ENCODE peak calls at places on chromosomes 1 and 21, in nine cellular contexts. One of them, this sample, is unnamed.

GRCh38 chr1:18079941-18080340 is 27.7 kb upstream of the IGSF21 start:
- DNase-seq in fibroblast of lung: no peak
- DNase-seq in coronary artery: no peak
- DNase-seq in colonic mucosa: no peak
- DNase-seq in gastrocnemius medialis: no peak
- DNase-seq in AG09309: no peak
- DNase-seq in heart left ventricle: no peak
- DNase-seq in body of pancreas: no peak
- DNase-seq in spleen: peak
- DNase-seq in this sample: no peak

GRCh38 chr21:33655591-33656221 is 13.4 kb downstream of the ITSN1 start:
- DNase-seq in heart left ventricle: no peak
- DNase-seq in spleen: no peak
- DNase-seq in gastrocnemius medialis: no peak
- DNase-seq in fibroblast of lung: peak
- DNase-seq in body of pancreas: peak
- DNase-seq in AG09309: no peak
- DNase-seq in coronary artery: no peak
- DNase-seq in colonic mucosa: peak
- DNase-seq in this sample: peak

GRCh38 chr1:203359010-203359571 is 8.2 kb upstream of the FMOD start:
- DNase-seq in spleen: no peak
- DNase-seq in AG09309: no peak
- DNase-seq in body of pancreas: peak
- DNase-seq in fibroblast of lung: peak
- DNase-seq in coronary artery: no peak
- DNase-seq in colonic mucosa: no peak
- DNase-seq in heart left ventricle: no peak
- DNase-seq in gastrocnemius medialis: peak
- DNase-seq in this sample: no peak

GRCh38 chr1:209106861-209107260 is 476.7 kb upstream of the CAMK1G start:
- DNase-seq in colonic mucosa: no peak
- DNase-seq in heart left ventricle: no peak
- DNase-seq in coronary artery: no peak
- DNase-seq in AG09309: no peak
- DNase-seq in body of pancreas: no peak
- DNase-seq in gastrocnemius medialis: no peak
- DNase-seq in fibroblast of lung: no peak
- DNase-seq in spleen: no peak
- DNase-seq in this sample: no peak

GRCh38 chr1:162230096-162230495 is 146.6 kb downstream of the SPATA46 start:
- DNase-seq in fibroblast of lung: peak
- DNase-seq in spleen: no peak
- DNase-seq in AG09309: no peak
- DNase-seq in body of pancreas: peak
- DNase-seq in coronary artery: no peak
- DNase-seq in gastrocnemius medialis: no peak
- DNase-seq in colonic mucosa: no peak
- DNase-seq in heart left ventricle: no peak
- DNase-seq in this sample: no peak

GRCh38 chr1:14954210-14954609 is 199.3 kb upstream of the TMEM51 start:
- DNase-seq in colonic mucosa: no peak
- DNase-seq in heart left ventricle: no peak
- DNase-seq in gastrocnemius medialis: no peak
- DNase-seq in AG09309: no peak
- DNase-seq in coronary artery: no peak
- DNase-seq in fibroblast of lung: peak
- DNase-seq in spleen: no peak
- DNase-seq in body of pancreas: no peak
- DNase-seq in this sample: no peak

GRCh38 chr1:240235521-240236288 is 144.0 kb downstream of the FMN2 start:
- DNase-seq in colonic mucosa: no peak
- DNase-seq in spleen: no peak
- DNase-seq in gastrocnemius medialis: no peak
- DNase-seq in body of pancreas: no peak
- DNase-seq in coronary artery: no peak
- DNase-seq in fibroblast of lung: no peak
- DNase-seq in AG09309: peak
- DNase-seq in heart left ventricle: no peak
- DNase-seq in this sample: no peak

GRCh38 chr1:53549781-53550180 is 90.6 kb downstream of the DMRTB1 start:
- DNase-seq in spleen: peak
- DNase-seq in gastrocnemius medialis: peak
- DNase-seq in fibroblast of lung: no peak
- DNase-seq in coronary artery: no peak
- DNase-seq in colonic mucosa: no peak
- DNase-seq in body of pancreas: peak
- DNase-seq in AG09309: no peak
- DNase-seq in heart left ventricle: peak
- DNase-seq in this sample: no peak

GRCh38 chr1:100703716-100704115 is 15.8 kb upstream of the VCAM1 start:
- DNase-seq in coronary artery: no peak
- DNase-seq in colonic mucosa: no peak
- DNase-seq in gastrocnemius medialis: no peak
- DNase-seq in fibroblast of lung: no peak
- DNase-seq in heart left ventricle: no peak
- DNase-seq in body of pancreas: no peak
- DNase-seq in spleen: no peak
- DNase-seq in AG09309: peak
- DNase-seq in this sample: no peak

GRCh38 chr1:172230526-172230925 is 190.0 kb upstream of the C1orf105 start:
- DNase-seq in spleen: no peak
- DNase-seq in AG09309: no peak
- DNase-seq in coronary artery: no peak
- DNase-seq in heart left ventricle: no peak
- DNase-seq in gastrocnemius medialis: no peak
- DNase-seq in body of pancreas: no peak
- DNase-seq in fibroblast of lung: no peak
- DNase-seq in colonic mucosa: no peak
- DNase-seq in this sample: no peak

DNA sequence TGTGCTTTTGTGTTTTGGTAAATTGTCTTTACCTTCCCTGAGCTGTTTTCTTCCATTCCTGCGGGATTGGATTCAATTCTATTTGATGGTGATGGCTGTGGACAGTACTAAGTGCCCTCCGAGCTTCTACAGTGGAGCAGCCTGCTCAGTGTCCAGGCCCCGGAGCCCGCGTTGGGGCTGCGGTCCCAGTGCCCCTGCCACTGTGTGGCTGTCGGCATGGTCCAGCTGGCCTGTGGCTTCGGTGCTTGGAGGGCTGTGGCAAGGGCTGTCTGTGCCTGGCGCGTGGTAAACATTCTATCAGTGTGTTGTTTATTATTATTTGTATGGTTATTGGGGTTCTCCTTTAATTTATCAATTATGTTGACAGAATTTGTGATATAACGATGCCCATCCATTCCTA is 109.1 kb upstream of the COL6A1 start:
- DNase-seq in body of pancreas: no peak
- DNase-seq in spleen: peak
- DNase-seq in colonic mucosa: no peak
- DNase-seq in heart left ventricle: no peak
- DNase-seq in coronary artery: no peak
- DNase-seq in AG09309: no peak
- DNase-seq in fibroblast of lung: no peak
- DNase-seq in gastrocnemius medialis: no peak
- DNase-seq in this sample: no peak
- TF ChIP-seq CTCF in body of pancreas: no peak
- TF ChIP-seq CTCF in spleen: no peak
- TF ChIP-seq CTCF in colonic mucosa: no peak
- TF ChIP-seq CTCF in heart left ventricle: no peak
- TF ChIP-seq CTCF in coronary artery: no peak
- TF ChIP-seq CTCF in AG09309: no peak
- TF ChIP-seq CTCF in fibroblast of lung: no peak
- TF ChIP-seq CTCF in gastrocnemius medialis: no peak
- TF ChIP-seq CTCF in this sample: no peak

DNA sequence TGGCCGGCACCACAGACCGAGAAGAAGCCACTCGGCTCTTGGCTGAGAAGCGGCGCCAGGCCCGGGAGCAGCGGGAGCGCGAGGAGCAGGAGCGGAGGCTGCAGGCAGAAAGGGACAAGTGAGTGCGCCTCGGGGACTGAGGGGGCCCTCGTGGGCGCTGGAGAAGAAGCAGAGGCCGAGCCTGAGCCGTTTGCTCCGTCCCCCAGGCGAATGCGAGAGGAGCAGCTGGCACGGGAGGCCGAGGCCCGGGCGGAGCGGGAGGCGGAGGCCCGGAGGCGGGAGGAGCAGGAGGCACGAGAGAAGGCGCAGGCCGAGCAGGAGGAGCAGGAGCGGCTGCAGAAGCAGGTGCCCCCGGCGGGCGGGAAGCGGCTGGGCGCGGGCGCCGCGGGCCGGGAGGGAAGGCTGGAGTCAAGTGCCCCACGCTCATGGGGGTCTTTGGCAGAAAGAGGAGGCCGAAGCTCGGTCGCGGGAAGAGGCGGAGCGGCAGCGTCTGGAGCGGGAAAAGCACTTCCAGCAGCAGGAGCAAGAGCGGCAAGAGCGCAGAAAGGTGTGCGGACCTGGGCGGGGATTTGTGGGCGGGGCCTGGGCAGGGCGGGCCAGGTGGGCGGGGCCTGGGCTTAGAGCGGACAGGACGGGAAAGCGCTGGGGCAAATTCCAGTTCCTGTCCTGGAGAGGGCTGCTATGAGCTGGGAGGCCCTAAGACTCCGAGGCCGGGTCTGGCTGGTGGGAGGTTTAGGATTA is 22.7 kb downstream of the MAP7D1 start:
- DNase-seq in gastrocnemius medialis: no peak
- DNase-seq in heart left ventricle: no peak
- DNase-seq in spleen: no peak
- DNase-seq in colonic mucosa: peak
- DNase-seq in coronary artery: no peak
- DNase-seq in body of pancreas: peak
- DNase-seq in fibroblast of lung: no peak
- DNase-seq in AG09309: no peak
- DNase-seq in this sample: no peak
- H3K4me3 ChIP-seq in gastrocnemius medialis: no peak
- H3K4me3 ChIP-seq in heart left ventricle: no peak
- H3K4me3 ChIP-seq in spleen: no peak
- H3K4me3 ChIP-seq in colonic mucosa: peak
- H3K4me3 ChIP-seq in coronary artery: no peak
- H3K4me3 ChIP-seq in body of pancreas: no peak
- H3K4me3 ChIP-seq in fibroblast of lung: no peak
- H3K4me3 ChIP-seq in AG09309: no peak
- H3K4me3 ChIP-seq in this sample: no peak

GRCh38 chr1:47432071-47433036 is 5.5 kb upstream of the FOXD2 start:
- DNase-seq in spleen: peak
- DNase-seq in gastrocnemius medialis: peak
- DNase-seq in colonic mucosa: peak
- DNase-seq in AG09309: no peak
- DNase-seq in heart left ventricle: peak
- DNase-seq in coronary artery: no peak
- DNase-seq in body of pancreas: peak
- DNase-seq in fibroblast of lung: peak
- DNase-seq in this sample: peak
- TF ChIP-seq CTCF in spleen: peak
- TF ChIP-seq CTCF in gastrocnemius medialis: peak
- TF ChIP-seq CTCF in colonic mucosa: peak
- TF ChIP-seq CTCF in AG09309: peak
- TF ChIP-seq CTCF in heart left ventricle: peak
- TF ChIP-seq CTCF in coronary artery: no peak
- TF ChIP-seq CTCF in body of pancreas: peak
- TF ChIP-seq CTCF in fibroblast of lung: peak
- TF ChIP-seq CTCF in this sample: peak

DNA sequence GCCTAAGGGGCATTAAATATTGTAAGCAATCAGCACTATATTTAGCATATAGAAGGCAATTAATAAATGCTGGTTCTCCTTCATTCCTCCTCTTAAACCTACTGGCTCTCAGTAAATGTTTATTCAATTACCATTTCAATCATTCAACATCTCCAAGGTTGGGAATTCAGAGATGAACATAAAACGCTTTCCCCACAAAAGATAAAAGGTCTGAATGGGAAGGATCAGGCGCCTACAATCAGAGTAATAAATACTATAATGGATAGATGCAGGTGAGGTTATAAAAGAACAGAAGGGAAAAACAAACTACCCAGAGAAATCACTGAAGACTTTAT is 407 bp upstream of the KTI12 start:
- DNase-seq in heart left ventricle: no peak
- DNase-seq in body of pancreas: no peak
- DNase-seq in spleen: no peak
- DNase-seq in fibroblast of lung: no peak
- DNase-seq in colonic mucosa: no peak
- DNase-seq in gastrocnemius medialis: no peak
- DNase-seq in AG09309: no peak
- DNase-seq in coronary artery: no peak
- DNase-seq in this sample: no peak
- H3K4me3 ChIP-seq in heart left ventricle: peak
- H3K4me3 ChIP-seq in body of pancreas: no peak
- H3K4me3 ChIP-seq in spleen: peak
- H3K4me3 ChIP-seq in fibroblast of lung: peak
- H3K4me3 ChIP-seq in colonic mucosa: no peak
- H3K4me3 ChIP-seq in gastrocnemius medialis: peak
- H3K4me3 ChIP-seq in AG09309: no peak
- H3K4me3 ChIP-seq in coronary artery: peak
- H3K4me3 ChIP-seq in this sample: peak

DNA sequence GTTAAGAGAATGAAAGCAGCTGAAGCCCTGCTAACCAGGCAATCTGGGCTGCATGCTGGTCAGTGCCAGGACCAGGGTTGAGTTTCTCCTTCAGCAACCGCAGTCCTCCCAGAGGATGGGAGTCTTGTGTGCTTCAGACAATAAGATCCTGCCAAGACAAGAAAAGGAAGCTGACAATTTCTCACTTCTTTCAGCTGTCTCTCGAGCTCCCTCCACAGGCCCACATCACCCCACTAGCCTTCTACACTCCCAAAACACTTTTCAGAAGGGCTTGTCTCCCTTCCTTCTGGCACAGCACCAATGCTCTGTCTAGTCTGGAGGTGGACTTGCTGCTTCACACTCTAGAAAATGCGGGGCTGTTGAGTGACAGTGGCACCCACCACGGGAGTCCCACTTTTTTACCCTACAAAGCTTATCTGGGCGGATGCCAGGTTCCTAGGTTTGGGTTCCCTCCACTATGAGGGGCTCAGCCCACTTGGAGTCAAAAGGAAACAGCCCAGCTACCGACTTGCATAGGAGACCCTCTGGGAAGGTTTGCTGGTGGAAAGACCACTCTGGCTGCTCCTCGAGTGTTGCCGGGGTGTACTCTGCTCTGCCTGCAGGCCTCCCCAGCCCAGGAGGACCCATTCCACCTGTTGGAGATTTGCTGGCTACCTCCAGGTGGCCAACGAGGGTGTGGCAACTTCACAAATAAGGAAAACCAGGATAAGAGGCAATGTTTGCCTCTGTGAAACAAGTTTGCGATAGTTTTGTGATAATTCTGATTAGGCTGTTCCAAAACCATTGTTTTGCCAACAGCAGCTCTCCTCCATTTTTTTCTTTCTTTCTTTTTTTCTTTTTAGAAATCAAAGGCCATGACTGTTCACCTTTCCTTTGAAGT is 68.9 kb downstream of the TENT5C start:
- DNase-seq in body of pancreas: peak
- DNase-seq in spleen: no peak
- DNase-seq in heart left ventricle: no peak
- DNase-seq in gastrocnemius medialis: peak
- DNase-seq in colonic mucosa: peak
- DNase-seq in AG09309: no peak
- DNase-seq in fibroblast of lung: no peak
- DNase-seq in coronary artery: peak
- DNase-seq in this sample: no peak
- TF ChIP-seq CTCF in body of pancreas: no peak
- TF ChIP-seq CTCF in spleen: peak
- TF ChIP-seq CTCF in heart left ventricle: peak
- TF ChIP-seq CTCF in gastrocnemius medialis: no peak
- TF ChIP-seq CTCF in colonic mucosa: no peak
- TF ChIP-seq CTCF in AG09309: no peak
- TF ChIP-seq CTCF in fibroblast of lung: no peak
- TF ChIP-seq CTCF in coronary artery: no peak
- TF ChIP-seq CTCF in this sample: peak